ENCODE peak calls at places on chromosomes 16 and 17, in five cellular contexts. E is bronchial epithelial cell; C is IMR-90; R is activated CD8-positive, alpha-beta T cell treated with anti-CD3 and anti-CD28 coated beads for 36 hours; Q is psoas muscle. B is an unnamed sample.

GRCh38 chr17:17345686-17346427 is 42.7 kb downstream of the NT5M start:
- DNase-seq in Q (no peak), E (no peak), R (no peak), C (no peak), B (no peak)

GRCh38 chr16:4692460-4693295 is 684 bp upstream of the NUDT16L1 start:
- DNase-seq in R (peak; percentile 19), Q (peak; percentile 54), E (no peak), C (no peak), B (no peak)

GRCh38 chr17:610285-610684 is 104.4 kb downstream of the VPS53 start:
- DNase-seq in E (no peak), R (no peak), Q (no peak), C (no peak), B (no peak)

GRCh38 chr16:61926766-61927165 is 109.5 kb downstream of the CDH8 start:
- DNase-seq in R (no peak), C (no peak), Q (no peak), E (peak; percentile 2), B (no peak)

GRCh38 chr17:31843382-31843780 is 15.7 kb downstream of the COPRS start:
- DNase-seq in R (no peak), C (peak; percentile 54), E (no peak), Q (no peak), B (no peak)

GRCh38 chr16:54694651-54695050 is 236.0 kb upstream of the IRX5 start:
- DNase-seq in Q (no peak), R (no peak), C (no peak), E (peak; percentile 55), B (no peak)

GRCh38 chr17:9150407-9151090 is 129.2 kb downstream of the NTN1 start:
- DNase-seq in C (peak; percentile 1), Q (no peak), E (peak; percentile 18), R (no peak), B (no peak)

GRCh38 chr16:85157813-85158701 is 45.8 kb upstream of the CIBAR2 start:
- DNase-seq in C (no peak), R (peak; percentile 52), Q (no peak), E (no peak), B (peak; percentile 61)

GRCh38 chr17:78316867-78317816 is 42.7 kb downstream of the SOCS3 start:
- DNase-seq in E (peak; percentile 43), C (peak; percentile 71), Q (no peak), R (no peak), B (peak; percentile 70)

GRCh38 chr16:63129411-63130125 is 1093.3 kb upstream of the CDH8 start:
- DNase-seq in E (no peak), R (no peak), Q (no peak), C (no peak), B (no peak)

GRCh38 chr16:61014869-61015268 is 1021.4 kb downstream of the CDH8 start:
- DNase-seq in E (no peak), Q (no peak), R (no peak), C (no peak), B (no peak)

GRCh38 chr16:11218324-11218962 is 37.6 kb downstream of the SOCS1 start:
- DNase-seq in E (no peak), R (no peak), Q (no peak), C (peak; percentile 25), B (no peak)

GRCh38 chr17:59330314-59330942 is 1.0 kb upstream of the YPEL2 start:
- DNase-seq in R (peak; percentile 11), C (no peak), Q (peak; percentile 58), E (peak; percentile 34), B (no peak)

GRCh38 chr17:44628234-44629188 is 27.8 kb upstream of the MEIOC start:
- DNase-seq in E (no peak), R (no peak), C (no peak), Q (peak; percentile 54), B (peak; percentile 59)

GRCh38 chr17:48944519-48945260 is at the start of gene SNF8:
- DNase-seq in C (peak; percentile 88), Q (peak; percentile 96), R (peak; percentile 97), E (peak; percentile 69), B (peak; percentile 95)

GRCh38 chr17:6327007-6327406 is 107.9 kb downstream of the AIPL1 start:
- DNase-seq in Q (no peak), E (no peak), R (peak; percentile 8), C (no peak), B (no peak)

GRCh38 chr17:75468311-75468754 is 11.9 kb downstream of the TMEM94 start:
- DNase-seq in C (no peak), Q (peak; percentile 88), E (no peak), R (no peak), B (no peak)

GRCh38 chr17:67557921-67558320 is 159.8 kb upstream of the NOL11 start:
- DNase-seq in E (no peak), R (no peak), C (peak; percentile 25), Q (no peak), B (no peak)

GRCh38 chr17:69773081-69773480 is 301.9 kb upstream of the KCNJ16 start:
- DNase-seq in Q (no peak), E (no peak), R (no peak), C (peak; percentile 43), B (no peak)

GRCh38 chr16:5215911-5216310 is 118.3 kb upstream of the EEF2KMT start:
- DNase-seq in Q (no peak), R (no peak), C (no peak), E (no peak), B (no peak)

GRCh38 chr16:3716831-3717234 is 491 bp downstream of the TRAP1 start:
- DNase-seq in E (peak; percentile 17), R (peak; percentile 62), Q (no peak), C (no peak), B (peak; percentile 58)

GRCh38 chr17:35614835-35615234 is 27.7 kb downstream of the AP2B1 start:
- DNase-seq in E (no peak), R (no peak), Q (no peak), C (no peak), B (no peak)

GRCh38 chr17:59901604-59902003 is 8.7 kb downstream of the RPS6KB1 start:
- DNase-seq in R (no peak), Q (no peak), C (no peak), E (no peak), B (no peak)

GRCh38 chr17:70181376-70181775 is 12.0 kb downstream of the KCNJ2 start:
- DNase-seq in C (no peak), E (peak; percentile 62), Q (no peak), R (no peak), B (no peak)

GRCh38 chr16:9102379-9102778 is 10.9 kb downstream of the HAPSTR1 start:
- DNase-seq in C (peak; percentile 97), E (peak; percentile 86), Q (no peak), R (no peak), B (no peak)

GRCh38 chr16:71895679-71896385 is 501 bp downstream of the IST1 start:
- DNase-seq in E (peak; percentile 26), R (peak; percentile 30), C (peak; percentile 50), Q (peak; percentile 69), B (peak; percentile 50)

GRCh38 chr16:84266451-84266850 is 26.6 kb upstream of the KCNG4 start:
- DNase-seq in R (peak; percentile 55), E (peak; percentile 71), C (peak; percentile 47), Q (no peak), B (peak; percentile 52)

GRCh38 chr17:62968445-62968923 is 2.4 kb downstream of the TANC2 start:
- DNase-seq in R (peak; percentile 66), C (peak; percentile 94), E (peak; percentile 91), Q (no peak), B (peak; percentile 89)

GRCh38 chr16:56270828-56271227 is 79.5 kb downstream of the GNAO1 start:
- DNase-seq in E (no peak), R (no peak), C (no peak), Q (no peak), B (no peak)

GRCh38 chr16:28326881-28327610 is 34.7 kb downstream of the SBK1 start:
- DNase-seq in E (peak; percentile 31), R (peak; percentile 84), C (peak; percentile 34), Q (peak; percentile 64), B (peak; percentile 86)
- TF ChIP-seq CTCF in E (peak; percentile 87), R (peak; percentile 85), C (peak; percentile 70), Q (peak; percentile 74), B (peak; percentile 85)

DNA sequence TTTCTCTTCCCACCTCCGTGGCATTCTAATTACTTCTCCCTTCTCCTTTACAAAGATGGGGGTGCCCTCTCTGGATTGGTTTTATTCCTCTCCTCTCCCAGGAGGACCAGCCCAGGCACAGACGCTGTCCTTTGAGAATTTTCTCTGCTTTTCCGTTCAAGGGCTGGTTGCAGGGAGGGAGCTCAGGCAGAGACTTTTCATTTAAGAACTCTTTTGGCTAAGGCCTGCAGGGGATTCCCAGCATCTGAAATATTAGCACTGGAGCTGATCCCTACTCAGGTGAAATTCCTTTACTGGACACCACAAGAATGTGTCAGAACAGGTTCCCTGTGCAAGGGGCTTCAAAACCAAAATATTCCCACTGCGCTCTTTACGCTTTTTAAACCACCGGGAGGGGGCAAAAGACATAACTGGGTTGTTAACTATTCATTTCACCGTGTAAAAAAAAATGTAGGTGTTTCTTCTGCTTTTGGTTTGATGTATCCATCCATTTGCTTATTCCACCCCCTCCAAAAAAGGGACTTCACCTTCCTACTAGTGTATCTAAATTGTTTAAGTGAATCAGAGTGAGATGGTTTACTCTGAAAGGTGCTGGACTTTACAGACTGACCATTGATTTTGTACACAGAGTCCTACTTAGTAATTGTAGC is 1.4 kb downstream of the NFAT5 start:
- DNase-seq in R (peak; percentile 49), Q (no peak), E (peak; percentile 61), C (peak; percentile 33), B (peak; percentile 58)
- TF ChIP-seq CTCF in R (peak; percentile 53), Q (no peak), E (no peak), C (peak; percentile 19), B (no peak)

GRCh38 chr16:1347286-1347855 is 4.3 kb downstream of the TSR3 start:
- DNase-seq in R (no peak), E (no peak), Q (no peak), C (no peak), B (no peak)

GRCh38 chr16:1345087-1345486 is 6.6 kb downstream of the TSR3 start:
- DNase-seq in C (no peak), E (no peak), Q (no peak), R (no peak), B (no peak)

GRCh38 chr16:1345651-1346421 is 5.8 kb downstream of the TSR3 start:
- DNase-seq in R (no peak), E (no peak), Q (no peak), C (no peak), B (no peak)

GRCh38 chr16:1347962-1348361 is 3.7 kb downstream of the TSR3 start:
- DNase-seq in R (no peak), C (no peak), E (no peak), Q (no peak), B (no peak)

GRCh38 chr16:1346422-1347285 is 5.0 kb downstream of the TSR3 start:
- DNase-seq in R (no peak), E (no peak), Q (no peak), C (no peak), B (no peak)
- TF ChIP-seq CTCF in R (no peak), E (no peak), Q (no peak), C (peak; percentile 12), B (no peak)

GRCh38 chr17:81401727-81402529 is 6.7 kb downstream of the BAHCC1 start:
- DNase-seq in R (peak; percentile 53), E (no peak), C (no peak), Q (peak; percentile 70), B (peak; percentile 76)
- TF ChIP-seq CTCF in R (peak; percentile 48), E (peak; percentile 54), C (peak; percentile 37), Q (peak; percentile 12), B (peak; percentile 10)

GRCh38 chr16:67663151-67663876 is 2.6 kb downstream of the PARD6A start:
- DNase-seq in Q (peak; percentile 58), C (no peak), E (no peak), R (peak; percentile 69), B (no peak)
- TF ChIP-seq CTCF in Q (no peak), C (peak; percentile 35), E (peak; percentile 34), R (peak; percentile 64), B (no peak)